ENCODE peak calls at places on chromosomes 11 and 22, in four cellular contexts. One of them, this sample, is unnamed.

GRCh38 chr11:128515086-128515485 is 72.3 kb downstream of the ETS1 start:
- DNase-seq in H1: no peak
- DNase-seq in OCI-LY7: no peak
- DNase-seq in AG09309: no peak
- DNase-seq in this sample: no peak

GRCh38 chr11:17740649-17741235 is 6.2 kb downstream of the KCNC1 start:
- DNase-seq in H1: no peak
- DNase-seq in AG09309: no peak
- DNase-seq in OCI-LY7: no peak
- DNase-seq in this sample: no peak

GRCh38 chr22:37370306-37370979 is 56.8 kb downstream of the ELFN2 start:
- DNase-seq in AG09309: no peak
- DNase-seq in H1: no peak
- DNase-seq in OCI-LY7: peak
- DNase-seq in this sample: no peak

GRCh38 chr11:129423426-129423825 is 47.8 kb downstream of the BARX2 start:
- DNase-seq in OCI-LY7: no peak
- DNase-seq in AG09309: no peak
- DNase-seq in H1: no peak
- DNase-seq in this sample: no peak

GRCh38 chr11:103888541-103888951 is 147.9 kb upstream of the DDI1 start:
- DNase-seq in H1: no peak
- DNase-seq in OCI-LY7: no peak
- DNase-seq in AG09309: no peak
- DNase-seq in this sample: no peak

GRCh38 chr11:68890490-68891231 is 13.0 kb downstream of the MRPL21 start:
- DNase-seq in AG09309: peak
- DNase-seq in H1: no peak
- DNase-seq in OCI-LY7: no peak
- DNase-seq in this sample: no peak

GRCh38 chr11:84289381-84289906 is 1003.3 kb upstream of the CCDC90B start:
- DNase-seq in H1: no peak
- DNase-seq in AG09309: no peak
- DNase-seq in OCI-LY7: no peak
- DNase-seq in this sample: no peak

GRCh38 chr11:111665779-111666178 is 63.5 kb downstream of the SIK2 start:
- DNase-seq in OCI-LY7: peak
- DNase-seq in AG09309: no peak
- DNase-seq in H1: no peak
- DNase-seq in this sample: no peak

GRCh38 chr11:12864316-12865156 is 144.6 kb upstream of the RASSF10 start:
- DNase-seq in OCI-LY7: no peak
- DNase-seq in H1: no peak
- DNase-seq in AG09309: peak
- DNase-seq in this sample: no peak

GRCh38 chr22:37162221-37163095 is 12.7 kb upstream of the IL2RB start:
- DNase-seq in AG09309: no peak
- DNase-seq in OCI-LY7: no peak
- DNase-seq in H1: no peak
- DNase-seq in this sample: no peak

GRCh38 chr11:13120691-13121090 is 111.6 kb downstream of the RASSF10 start:
- DNase-seq in AG09309: no peak
- DNase-seq in OCI-LY7: no peak
- DNase-seq in H1: no peak
- DNase-seq in this sample: no peak

GRCh38 chr22:42515896-42516295 is 3.7 kb downstream of the RRP7A start:
- DNase-seq in AG09309: no peak
- DNase-seq in OCI-LY7: no peak
- DNase-seq in H1: no peak
- DNase-seq in this sample: no peak

GRCh38 chr11:19508166-19508565 is 204.5 kb upstream of the NAV2 start:
- DNase-seq in AG09309: no peak
- DNase-seq in H1: no peak
- DNase-seq in OCI-LY7: no peak
- DNase-seq in this sample: no peak

GRCh38 chr11:35006389-35007128 is 90.1 kb downstream of the PDHX start:
- DNase-seq in OCI-LY7: peak
- DNase-seq in AG09309: no peak
- DNase-seq in H1: no peak
- DNase-seq in this sample: no peak

GRCh38 chr11:126090452-126090851 is 27.8 kb upstream of the CDON start:
- DNase-seq in OCI-LY7: no peak
- DNase-seq in H1: no peak
- DNase-seq in AG09309: no peak
- DNase-seq in this sample: no peak

GRCh38 chr11:3971756-3972404 is 116.4 kb downstream of the STIM1 start:
- DNase-seq in H1: no peak
- DNase-seq in AG09309: no peak
- DNase-seq in OCI-LY7: no peak
- DNase-seq in this sample: no peak

GRCh38 chr11:10307411-10308207 is 2.7 kb downstream of the ADM start:
- DNase-seq in OCI-LY7: peak
- DNase-seq in H1: peak
- DNase-seq in AG09309: no peak
- DNase-seq in this sample: peak

GRCh38 chr11:116916052-116916451 is 78.6 kb upstream of the APOA1 start:
- DNase-seq in AG09309: no peak
- DNase-seq in H1: no peak
- DNase-seq in OCI-LY7: no peak
- DNase-seq in this sample: no peak
- TF ChIP-seq CTCF in AG09309: no peak
- TF ChIP-seq CTCF in H1: no peak
- TF ChIP-seq CTCF in OCI-LY7: no peak
- TF ChIP-seq CTCF in this sample: no peak

DNA sequence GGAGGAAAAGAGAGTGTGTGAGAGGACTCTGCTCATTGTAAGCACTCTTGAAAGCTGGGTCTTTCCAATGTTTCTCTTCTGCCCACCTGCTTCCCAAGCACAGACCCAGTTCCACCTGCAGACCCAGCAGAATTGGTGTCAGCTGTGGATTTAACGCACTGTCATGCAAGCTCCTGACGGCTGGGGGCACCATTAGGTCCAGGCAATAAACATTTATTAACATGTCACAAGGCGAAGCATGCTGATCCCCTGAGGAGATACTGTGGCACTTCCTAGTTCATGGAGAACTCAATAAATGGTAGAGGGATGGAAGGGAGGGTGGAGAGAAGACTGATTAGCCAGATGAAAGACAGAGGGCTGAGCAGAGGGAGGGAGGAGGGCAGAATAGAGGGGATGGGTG is 68.3 kb upstream of the TSPAN18 start:
- DNase-seq in AG09309: no peak
- DNase-seq in H1: no peak
- DNase-seq in OCI-LY7: no peak
- DNase-seq in this sample: no peak
- TF ChIP-seq CTCF in AG09309: no peak
- TF ChIP-seq CTCF in H1: peak
- TF ChIP-seq CTCF in OCI-LY7: no peak
- TF ChIP-seq CTCF in this sample: peak

GRCh38 chr22:29078869-29079207 is 6.0 kb downstream of the KREMEN1 start:
- DNase-seq in AG09309: no peak
- DNase-seq in H1: no peak
- DNase-seq in OCI-LY7: no peak
- DNase-seq in this sample: no peak
- TF ChIP-seq CTCF in AG09309: no peak
- TF ChIP-seq CTCF in H1: no peak
- TF ChIP-seq CTCF in OCI-LY7: no peak
- TF ChIP-seq CTCF in this sample: no peak

DNA sequence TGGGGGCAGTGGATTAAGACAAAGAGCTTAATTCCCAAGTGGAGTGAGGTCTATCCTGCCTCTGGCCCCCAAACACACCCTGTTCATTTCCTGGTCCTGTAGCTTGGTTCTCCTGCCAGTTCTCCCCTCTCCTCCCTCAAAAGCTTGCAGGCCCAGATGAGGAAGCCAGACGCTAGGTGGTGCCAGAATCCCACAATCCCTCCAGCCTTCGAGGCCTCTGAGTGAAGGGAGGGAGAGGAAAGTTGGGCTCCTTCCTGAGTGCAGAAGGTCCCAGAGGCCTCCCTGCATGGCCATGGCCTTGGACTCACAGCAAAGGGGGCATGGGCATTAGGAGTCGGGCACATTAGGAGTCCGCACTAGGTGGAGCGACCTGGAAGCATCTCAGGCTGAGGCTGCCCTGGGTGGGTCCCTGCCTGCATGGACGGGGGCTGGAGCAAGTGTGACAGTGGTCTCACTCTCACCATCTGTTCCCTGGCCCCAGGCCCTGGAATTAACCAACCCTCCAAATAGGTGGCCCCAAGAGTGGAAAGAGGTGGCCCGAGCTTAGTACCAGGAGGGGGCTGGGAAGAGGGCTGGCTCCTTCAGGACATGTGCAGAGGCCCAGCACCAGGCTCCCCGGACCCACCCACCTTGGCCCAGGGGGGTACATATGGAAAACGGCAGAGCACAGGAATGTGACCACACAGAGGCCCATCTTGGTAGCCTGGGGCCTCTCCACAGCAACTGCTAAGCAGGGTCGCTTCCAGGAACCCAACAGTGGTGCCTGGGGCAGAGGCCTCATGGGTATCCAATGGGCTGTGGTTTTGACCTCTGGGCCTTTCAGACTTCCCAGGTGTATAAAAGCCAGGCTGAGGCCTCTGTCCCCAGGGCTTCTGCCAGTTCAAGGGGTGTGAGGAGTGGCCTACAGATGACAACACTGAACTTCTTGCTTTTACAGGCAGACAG is 5.2 kb downstream of the FXYD2 start:
- DNase-seq in AG09309: no peak
- DNase-seq in OCI-LY7: peak
- DNase-seq in H1: peak
- DNase-seq in this sample: no peak
- TF ChIP-seq CTCF in AG09309: peak
- TF ChIP-seq CTCF in OCI-LY7: peak
- TF ChIP-seq CTCF in H1: peak
- TF ChIP-seq CTCF in this sample: peak